ENCODE peak calls at places on chromosome 5, in seven cellular contexts. Y is tibial nerve, R is GM06990, X is tibial artery, H is left lung, E is stomach, F is astrocyte of the cerebellum. T is an unnamed sample.
A peak's percentile ranks its signal among the peaks of the same experiment; 100 is the strongest.

GRCh38 chr5:108421713-108422112 is 39.8 kb upstream of the FBXL17 start:
- DNase-seq in Y (no peak), R (no peak), X (no peak), H (no peak), E (no peak), F (no peak), T (no peak)

GRCh38 chr5:175365866-175366265 is 78.1 kb downstream of the DRD1 start:
- DNase-seq in Y (no peak), R (no peak), X (no peak), H (no peak), E (no peak), F (no peak), T (no peak)

GRCh38 chr5:61320860-61321259 is 11.2 kb upstream of the ZSWIM6 start:
- DNase-seq in Y (no peak), R (no peak), X (no peak), H (no peak), E (no peak), F (no peak), T (no peak)

GRCh38 chr5:115343855-115344254 is 47.4 kb upstream of the CCDC112 start:
- DNase-seq in Y (no peak), R (no peak), X (no peak), H (no peak), E (no peak), F (peak; percentile 23), T (no peak)

GRCh38 chr5:60843693-60844428 is at the start of gene ELOVL7:
- DNase-seq in Y (no peak), R (peak; percentile 79), X (no peak), H (peak; percentile 93), E (peak; percentile 79), F (no peak), T (peak; percentile 89)

GRCh38 chr5:52897238-52897614 is 91.9 kb upstream of the ITGA2 start:
- DNase-seq in Y (no peak), R (no peak), X (no peak), H (no peak), E (no peak), F (no peak), T (no peak)

GRCh38 chr5:125190232-125191051 is 444.0 kb upstream of the ZNF608 start:
- DNase-seq in Y (no peak), R (no peak), X (no peak), H (no peak), E (no peak), F (no peak), T (no peak)

GRCh38 chr5:7446913-7447312 is 51.0 kb downstream of the ADCY2 start:
- DNase-seq in Y (no peak), R (no peak), X (no peak), H (no peak), E (no peak), F (no peak), T (no peak)

GRCh38 chr5:89338935-89339334 is 456.0 kb upstream of the MEF2C start:
- DNase-seq in Y (no peak), R (no peak), X (no peak), H (no peak), E (no peak), F (peak; percentile 62), T (no peak)

GRCh38 chr5:181261320-181262085 is 560 bp upstream of the TRIM52 start:
- DNase-seq in Y (no peak), R (peak; percentile 86), X (peak; percentile 86), H (peak; percentile 91), E (peak; percentile 72), F (no peak), T (peak; percentile 75)

GRCh38 chr5:102755691-102756371 is 726 bp downstream of the PAM start:
- DNase-seq in Y (peak; percentile 19), R (peak; percentile 51), X (peak; percentile 85), H (peak; percentile 84), E (peak; percentile 68), F (no peak), T (peak; percentile 78)

GRCh38 chr5:22850981-22851380 is 2.2 kb downstream of the CDH12 start:
- DNase-seq in Y (no peak), R (no peak), X (no peak), H (no peak), E (no peak), F (no peak), T (no peak)

GRCh38 chr5:22855824-22856223 is 2.7 kb upstream of the CDH12 start:
- DNase-seq in Y (no peak), R (no peak), X (no peak), H (no peak), E (no peak), F (no peak), T (no peak)

DNA sequence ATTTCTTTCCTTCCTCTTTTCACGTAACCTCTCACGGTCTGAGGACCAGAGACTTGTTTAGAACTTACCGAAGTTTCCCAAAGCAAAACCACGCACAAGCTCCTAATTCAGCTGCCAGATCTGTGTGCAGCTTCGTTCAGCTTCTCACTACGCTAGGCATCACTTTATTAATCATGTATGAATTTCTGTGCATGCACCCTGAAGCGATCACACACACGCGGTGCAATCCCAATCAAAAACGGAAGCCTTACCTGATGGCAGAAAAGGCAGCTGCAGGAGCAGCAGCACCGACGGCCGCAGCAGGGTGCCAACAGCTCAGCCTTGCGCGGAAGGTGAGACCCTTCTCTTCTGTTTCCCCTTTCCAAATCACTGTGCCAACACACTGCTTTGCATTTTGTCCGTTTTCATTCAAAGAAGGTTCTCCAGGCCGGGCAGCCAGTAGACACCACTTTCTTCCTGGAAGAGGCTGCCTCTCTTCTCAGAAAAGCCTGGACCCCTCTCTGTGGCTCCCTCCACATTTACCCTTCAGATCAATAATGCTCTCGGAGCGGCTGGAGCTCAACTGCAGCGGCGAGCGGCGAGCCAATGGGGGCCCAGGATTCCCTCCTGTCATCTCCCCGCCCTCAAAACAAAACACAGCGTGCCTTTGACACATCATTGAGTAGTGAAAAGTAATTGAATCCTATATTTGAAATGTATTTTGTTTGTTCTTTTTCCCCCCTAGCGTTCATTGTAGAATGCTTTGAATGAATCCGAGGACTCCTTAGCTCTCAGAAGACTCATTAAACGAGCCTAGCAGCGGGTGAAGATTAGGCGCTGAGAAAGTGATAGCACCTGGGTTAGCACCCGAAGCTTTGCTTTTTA is at the start of gene CDH12:
- DNase-seq in Y (no peak), R (no peak), X (no peak), H (no peak), E (no peak), F (no peak), T (peak; percentile 5)
- TF ChIP-seq CTCF in Y (no peak), R (no peak), X (no peak), H (no peak), E (no peak), F (no peak), T (no peak)

DNA sequence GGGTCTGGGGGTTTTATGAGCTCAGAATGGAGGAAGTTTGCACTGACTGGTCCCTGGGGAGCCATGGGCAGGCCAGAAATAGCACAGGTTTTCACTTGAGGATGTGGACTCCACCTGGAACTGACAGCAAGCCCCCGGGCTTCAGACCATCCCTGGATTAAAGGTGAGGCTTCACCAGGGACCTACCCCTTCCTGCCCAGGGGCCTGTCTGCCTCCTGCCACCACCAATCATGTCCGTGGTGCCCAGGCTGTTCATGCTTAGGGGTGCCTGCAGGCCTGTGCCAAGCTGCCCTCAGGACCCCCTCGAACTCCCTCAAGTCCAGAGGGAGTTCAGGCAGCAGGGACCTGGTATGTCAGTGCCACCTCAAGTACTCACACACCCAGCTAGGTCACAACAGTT is 577.2 kb upstream of the EDIL3 start:
- DNase-seq in Y (no peak), R (no peak), X (no peak), H (peak; percentile 25), E (no peak), F (no peak), T (no peak)
- TF ChIP-seq CTCF in Y (no peak), R (no peak), X (no peak), H (no peak), E (no peak), F (no peak), T (no peak)

DNA sequence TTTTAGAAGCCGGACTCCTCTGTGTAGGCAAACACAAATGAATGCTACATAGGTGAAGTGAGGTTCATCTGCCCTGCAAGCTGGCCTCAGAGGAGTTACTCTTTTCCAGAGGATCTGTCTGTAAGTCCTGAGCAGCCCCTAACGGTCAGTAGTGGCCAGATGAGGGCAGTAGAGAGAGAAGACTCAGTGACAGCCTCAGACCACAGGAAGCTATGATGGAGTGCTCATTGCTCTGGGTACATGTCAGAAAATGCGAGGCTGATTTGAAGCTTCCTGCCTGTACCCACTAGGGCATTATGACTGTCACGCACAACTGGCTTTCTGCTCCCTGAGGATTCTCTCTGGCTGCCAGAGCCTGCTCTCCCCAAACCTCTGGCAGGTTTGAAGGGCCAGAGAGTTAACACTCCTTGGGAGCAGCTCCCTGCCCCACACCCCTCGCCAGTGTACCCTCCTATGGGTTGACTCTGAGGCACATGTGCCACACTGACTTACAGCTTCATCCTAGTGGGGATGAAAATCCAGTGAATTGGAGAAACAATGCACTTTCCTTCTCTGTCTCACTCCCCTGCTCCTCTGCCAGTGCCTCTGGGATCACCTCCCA is 141.5 kb downstream of the GABRG2 start:
- DNase-seq in Y (no peak), R (no peak), X (no peak), H (no peak), E (peak; percentile 26), F (no peak), T (peak; percentile 41)
- TF ChIP-seq CTCF in Y (no peak), R (peak; percentile 67), X (peak; percentile 40), H (peak; percentile 16), E (no peak), F (peak; percentile 29), T (peak; percentile 56)

DNA sequence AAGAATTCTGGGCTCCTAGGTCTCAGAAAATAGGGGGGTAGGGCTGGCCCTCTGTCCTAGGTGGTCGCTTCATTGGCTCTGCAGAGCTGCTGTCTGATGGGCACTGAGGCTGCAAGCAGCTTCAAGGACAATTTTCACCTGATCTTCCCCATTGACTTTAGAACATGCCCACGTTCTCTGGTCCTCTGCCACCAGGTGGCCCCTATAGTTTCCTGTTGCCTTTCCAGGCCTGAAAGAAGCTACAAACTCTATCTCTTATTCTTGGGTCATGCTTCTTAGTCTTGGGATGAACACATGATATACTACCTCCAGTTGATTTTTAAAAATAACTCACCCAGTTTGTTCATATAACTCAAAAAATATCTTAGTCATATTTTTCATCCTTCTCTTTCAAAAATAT is 26.3 kb downstream of the SPZ1 start:
- DNase-seq in Y (no peak), R (no peak), X (no peak), H (no peak), E (no peak), F (no peak), T (peak; percentile 44)
- TF ChIP-seq CTCF in Y (no peak), R (peak; percentile 67), X (no peak), H (no peak), E (no peak), F (peak; percentile 35), T (peak; percentile 23)

DNA sequence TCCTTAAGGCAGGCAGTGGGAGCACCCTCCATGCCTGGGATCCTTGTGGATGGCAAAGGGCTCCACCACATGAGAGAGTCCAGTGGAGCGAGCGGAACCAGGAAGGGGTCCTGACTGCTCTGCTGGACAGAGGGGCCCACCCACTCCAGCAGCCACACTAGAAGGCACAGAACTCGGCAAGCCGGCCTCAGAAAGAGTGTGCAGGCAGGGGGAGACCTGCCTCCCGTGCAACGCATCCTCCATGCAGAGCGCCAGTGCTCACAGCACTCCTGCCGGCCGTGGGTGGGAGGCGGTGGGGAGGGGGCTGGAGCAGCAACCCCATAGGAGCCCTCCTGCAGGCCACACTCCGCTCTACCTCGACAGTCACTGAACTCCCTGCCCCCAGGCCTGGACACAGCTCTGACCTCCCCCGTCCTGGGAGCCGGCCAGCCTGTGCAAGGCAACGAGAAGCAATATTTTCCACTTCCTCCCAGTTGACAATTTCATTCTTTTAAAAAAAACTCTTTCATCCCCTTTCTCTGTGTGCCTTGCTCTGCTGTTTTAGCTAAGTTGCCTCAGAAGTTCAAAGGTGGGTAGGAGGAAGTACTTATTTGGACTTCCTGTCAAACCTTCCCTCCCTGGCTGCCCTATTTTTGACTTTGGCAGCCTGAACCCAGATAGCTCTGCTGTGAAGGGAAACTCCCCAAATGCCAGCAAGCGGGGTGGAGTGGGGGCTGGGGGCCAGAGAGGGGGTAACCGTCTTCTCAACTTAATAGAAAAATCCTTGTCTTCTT is 5.3 kb upstream of the LCP2 start:
- DNase-seq in Y (no peak), R (peak; percentile 59), X (no peak), H (peak; percentile 89), E (no peak), F (no peak), T (peak; percentile 78)
- TF ChIP-seq CTCF in Y (no peak), R (peak; percentile 9), X (no peak), H (no peak), E (no peak), F (no peak), T (no peak)

T was measured in GM20000.